ENCODE peak calls at places on chromosomes 11 and 22, in ten cellular contexts. U is heart right ventricle, J is cardiac muscle cell, O is GM12864, T is neural crest cell, E is left lung, C is upper lobe of right lung, X is fibroblast of mammary gland, P is choroid plexus epithelial cell, L is neural progenitor cell. D is an unnamed sample.
A peak's percentile ranks its signal among the peaks of the same experiment; 100 is the strongest.

GRCh38 chr11:48013269-48013901 is 33.0 kb downstream of the PTPRJ start:
- DNase-seq in U (no peak), J (no peak), O (no peak), T (no peak), E (peak; percentile 83), C (peak; percentile 74), X (no peak), P (peak; percentile 50), L (no peak), D (peak; percentile 32)

GRCh38 chr22:16387088-16387487 is 205.5 kb downstream of the CCT8L2 start:
- DNase-seq in U (no peak), J (no peak), O (no peak), T (no peak), E (peak; percentile 57), C (peak; percentile 8), X (no peak), P (no peak), L (no peak), D (no peak)

GRCh38 chr11:70063555-70063954 is 14.6 kb upstream of the ANO1 start:
- DNase-seq in U (no peak), J (no peak), O (no peak), T (no peak), E (no peak), C (no peak), X (no peak), P (no peak), L (no peak), D (no peak)

GRCh38 chr11:106917973-106918372 is 100.3 kb downstream of the GUCY1A2 start:
- DNase-seq in U (no peak), J (peak; percentile 24), O (no peak), T (peak; percentile 10), E (no peak), C (no peak), X (peak; percentile 20), P (peak; percentile 8), L (peak; percentile 24), D (peak; percentile 7)

GRCh38 chr11:74820763-74821162 is 72.1 kb downstream of the RNF169 start:
- DNase-seq in U (no peak), J (peak; percentile 87), O (no peak), T (no peak), E (no peak), C (no peak), X (peak; percentile 94), P (peak; percentile 97), L (no peak), D (no peak)

GRCh38 chr22:26648011-26648497 is 9.3 kb upstream of the MIAT start:
- DNase-seq in U (no peak), J (no peak), O (no peak), T (no peak), E (peak; percentile 82), C (no peak), X (no peak), P (no peak), L (peak; percentile 94), D (no peak)

GRCh38 chr11:121895919-121896318 is 220.1 kb downstream of the BLID start:
- DNase-seq in U (no peak), J (no peak), O (no peak), T (no peak), E (no peak), C (no peak), X (peak; percentile 48), P (no peak), L (no peak), D (no peak)

GRCh38 chr22:23791737-23792645 is 5.2 kb downstream of the SMARCB1 start:
- DNase-seq in U (no peak), J (no peak), O (no peak), T (no peak), E (no peak), C (no peak), X (peak; percentile 35), P (no peak), L (no peak), D (peak; percentile 1)

GRCh38 chr22:46734830-46735453 is 3.1 kb downstream of the CERK start:
- DNase-seq in U (no peak), J (no peak), O (peak; percentile 53), T (no peak), E (peak; percentile 92), C (peak; percentile 83), X (no peak), P (peak; percentile 29), L (no peak), D (peak; percentile 76)

GRCh38 chr22:30460147-30460546 is 11.7 kb downstream of the SEC14L3 start:
- DNase-seq in U (no peak), J (no peak), O (no peak), T (no peak), E (no peak), C (no peak), X (no peak), P (no peak), L (no peak), D (no peak)

GRCh38 chr11:63909621-63910506 is 7.1 kb downstream of the RCOR2 start:
- DNase-seq in U (no peak), J (no peak), O (no peak), T (peak; percentile 58), E (no peak), C (no peak), X (no peak), P (no peak), L (peak; percentile 78), D (peak; percentile 39)
- TF ChIP-seq CTCF in U (no peak), J (no peak), O (no peak), T (no peak), E (no peak), C (no peak), X (no peak), P (no peak), L (no peak), D (no peak)

DNA sequence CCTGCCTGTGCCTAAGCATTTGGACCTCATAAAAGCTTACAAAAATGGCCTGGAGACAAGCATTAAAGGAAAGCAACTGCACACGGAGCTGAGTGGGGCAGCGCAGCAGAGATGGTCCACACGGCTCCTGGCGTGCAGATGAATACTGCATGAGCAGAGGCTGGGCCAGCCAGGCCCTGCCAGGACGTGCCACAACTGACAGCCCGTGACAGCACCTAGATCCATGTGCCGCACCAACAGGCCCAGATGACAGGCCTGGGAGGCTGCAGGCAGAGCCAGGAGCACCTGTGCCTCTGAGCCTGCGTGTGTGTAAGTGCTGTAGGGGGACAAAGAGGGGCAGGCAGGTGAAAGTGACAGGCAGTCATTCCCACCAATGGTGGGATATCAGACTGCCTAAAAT is 33.4 kb downstream of the MICAL3 start:
- DNase-seq in U (peak; percentile 40), J (no peak), O (no peak), T (no peak), E (no peak), C (no peak), X (no peak), P (no peak), L (no peak), D (no peak)
- TF ChIP-seq CTCF in U (no peak), J (no peak), O (no peak), T (no peak), E (no peak), C (no peak), X (no peak), P (no peak), L (no peak), D (no peak)

GRCh38 chr11:119084663-119085522 is at the start of gene HMBS:
- DNase-seq in U (peak; percentile 92), J (peak; percentile 96), O (peak; percentile 79), T (peak; percentile 88), E (peak; percentile 98), C (peak; percentile 97), X (peak; percentile 95), P (peak; percentile 91), L (peak; percentile 95), D (peak; percentile 89)
- TF ChIP-seq CTCF in U (no peak), J (no peak), O (no peak), T (no peak), E (no peak), C (no peak), X (no peak), P (no peak), L (no peak), D (no peak)

DNA sequence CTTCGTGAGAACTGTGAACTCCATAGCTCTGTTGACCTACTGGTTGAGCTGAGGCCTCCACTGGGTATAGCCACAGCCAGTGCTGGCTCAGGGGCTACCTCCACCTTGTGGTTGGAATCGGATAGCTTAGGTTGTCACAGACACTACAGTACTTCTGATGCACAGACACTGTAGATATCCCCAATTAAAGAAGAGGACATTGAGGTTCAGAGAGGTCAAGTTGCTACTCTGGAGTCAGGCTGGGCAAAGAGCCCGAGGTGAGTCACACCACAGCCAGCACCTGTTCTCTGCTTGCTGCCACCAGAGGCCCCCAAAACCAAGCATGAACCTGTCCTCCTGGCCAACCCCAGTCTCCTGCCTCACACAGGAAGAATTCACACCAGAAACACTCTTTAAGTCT is 5.4 kb downstream of the UFD1 start:
- DNase-seq in U (no peak), J (no peak), O (no peak), T (no peak), E (no peak), C (no peak), X (peak; percentile 37), P (peak; percentile 22), L (no peak), D (no peak)
- TF ChIP-seq CTCF in U (no peak), J (no peak), O (peak; percentile 9), T (peak; percentile 21), E (no peak), C (no peak), X (no peak), P (peak; percentile 46), L (no peak), D (no peak)

GRCh38 chr11:110761994-110762393 is 49.8 kb upstream of the ARHGAP20 start:
- DNase-seq in U (no peak), J (no peak), O (no peak), T (no peak), E (no peak), C (no peak), X (no peak), P (no peak), L (no peak), D (no peak)

GRCh38 chr11:110761131-110761530 is 48.9 kb upstream of the ARHGAP20 start:
- DNase-seq in U (no peak), J (no peak), O (no peak), T (no peak), E (no peak), C (no peak), X (no peak), P (no peak), L (no peak), D (no peak)

GRCh38 chr11:110764485-110764884 is 52.2 kb upstream of the ARHGAP20 start:
- DNase-seq in U (no peak), J (no peak), O (no peak), T (no peak), E (no peak), C (no peak), X (peak; percentile 20), P (no peak), L (no peak), D (no peak)

GRCh38 chr11:110762596-110762995 is 50.4 kb upstream of the ARHGAP20 start:
- DNase-seq in U (no peak), J (no peak), O (no peak), T (no peak), E (no peak), C (no peak), X (peak; percentile 77), P (peak; percentile 50), L (no peak), D (no peak)

GRCh38 chr11:110763249-110764011 is 51.2 kb upstream of the ARHGAP20 start:
- DNase-seq in U (no peak), J (peak; percentile 63), O (no peak), T (no peak), E (peak; percentile 55), C (no peak), X (peak; percentile 89), P (peak; percentile 92), L (no peak), D (no peak)
- TF ChIP-seq CTCF in U (no peak), J (no peak), O (no peak), T (no peak), E (no peak), C (no peak), X (no peak), P (no peak), L (no peak), D (no peak)

GRCh38 chr22:20013382-20013871 is 3.2 kb downstream of the ARVCF start:
- DNase-seq in U (peak; percentile 76), J (peak; percentile 73), O (no peak), T (peak; percentile 82), E (peak; percentile 86), C (peak; percentile 82), X (peak; percentile 34), P (peak; percentile 61), L (peak; percentile 92), D (peak; percentile 72)
- TF ChIP-seq CTCF in U (peak; percentile 96), J (peak; percentile 90), O (peak; percentile 61), T (peak; percentile 87), E (peak; percentile 67), C (peak; percentile 79), X (peak; percentile 64), P (peak; percentile 89), L (peak; percentile 86), D (peak; percentile 61)

D was measured in GM20000.